ENCODE peak calls at places on chromosomes 11 and 22, in seven cellular contexts. Y is hippocampal formation, R is T1000, D is NCI-H1092, S is activated T-cell treated with anti-CD3 and anti-CD28 coated beads for 1 hour, V is psoas muscle, Q is transverse colon. A is an unnamed sample.

GRCh38 chr11:76832365-76832764 is 28.4 kb upstream of the ACER3 start:
- DNase-seq in S (no peak), D (no peak), Y (no peak), V (no peak), R (no peak), Q (no peak), A (no peak)

GRCh38 chr11:22798890-22799289 is 30.7 kb downstream of the SVIP start:
- DNase-seq in S (no peak), Y (no peak), R (no peak), D (no peak), V (no peak), Q (no peak), A (no peak)

GRCh38 chr11:2531987-2532703 is 87.3 kb downstream of the KCNQ1 start:
- DNase-seq in R (no peak), S (no peak), V (peak), D (no peak), Y (no peak), Q (peak), A (no peak)

GRCh38 chr11:94433049-94433448 is 31.8 kb upstream of the GPR83 start:
- DNase-seq in V (no peak), S (no peak), Q (no peak), D (no peak), R (no peak), Y (no peak), A (no peak)

GRCh38 chr11:107043242-107043991 is 25.1 kb upstream of the GUCY1A2 start:
- DNase-seq in D (no peak), S (no peak), Q (no peak), V (no peak), Y (no peak), R (peak), A (no peak)

GRCh38 chr22:49244466-49245420 is 582.9 kb downstream of the BRD1 start:
- DNase-seq in Y (no peak), V (no peak), Q (no peak), R (no peak), D (no peak), S (no peak), A (no peak)

GRCh38 chr11:18171377-18172000 is 1.1 kb upstream of the MRGPRX4 start:
- DNase-seq in V (no peak), R (no peak), S (no peak), Q (no peak), D (peak), Y (no peak), A (no peak)

GRCh38 chr11:62851807-62852522 is 12.6 kb upstream of the WDR74 start:
- DNase-seq in Q (no peak), Y (no peak), D (no peak), R (no peak), V (no peak), S (no peak), A (no peak)

GRCh38 chr11:59009661-59010060 is 70.4 kb downstream of the GLYATL1 start:
- DNase-seq in Y (no peak), R (no peak), V (no peak), S (no peak), Q (no peak), D (no peak), A (peak)

GRCh38 chr11:32184057-32185055 is 93.5 kb downstream of the RCN1 start:
- DNase-seq in D (no peak), Q (no peak), S (no peak), R (no peak), Y (no peak), V (no peak), A (no peak)

GRCh38 chr11:68546555-68546954 is 86.0 kb downstream of the PPP6R3 start:
- DNase-seq in V (no peak), Q (no peak), Y (no peak), R (no peak), S (no peak), D (no peak), A (no peak)

GRCh38 chr11:9825315-9825714 is 161.4 kb downstream of the SWAP70 start:
- DNase-seq in Q (no peak), V (no peak), Y (no peak), S (no peak), D (no peak), R (no peak), A (no peak)

GRCh38 chr11:130601141-130601540 is 152.7 kb downstream of the ADAMTS15 start:
- DNase-seq in S (no peak), Q (peak), D (no peak), V (peak), Y (no peak), R (no peak), A (no peak)

GRCh38 chr11:132055296-132055695 is 684.9 kb downstream of the NTM start:
- DNase-seq in S (no peak), R (no peak), Y (no peak), V (no peak), Q (no peak), D (peak), A (no peak)

GRCh38 chr11:124463990-124464389 is 18.5 kb upstream of the OR8B8 start:
- DNase-seq in D (no peak), V (no peak), Y (no peak), R (no peak), Q (no peak), S (no peak), A (no peak)

GRCh38 chr11:73141031-73141308 is 1.1 kb downstream of the FCHSD2 start:
- DNase-seq in D (peak), Q (no peak), V (peak), S (peak), Y (no peak), R (no peak), A (no peak)

GRCh38 chr11:27838674-27839073 is 138.4 kb upstream of the BDNF start:
- DNase-seq in Y (no peak), Q (no peak), R (no peak), S (no peak), V (no peak), D (no peak), A (no peak)

GRCh38 chr11:125638315-125638714 is 13.4 kb downstream of the CHEK1 start:
- DNase-seq in Y (no peak), R (no peak), V (no peak), D (no peak), Q (no peak), S (no peak), A (no peak)

GRCh38 chr11:50192743-50193142 is 160.1 kb downstream of the OR4C45 start:
- DNase-seq in D (no peak), V (no peak), S (no peak), Q (no peak), Y (no peak), R (no peak), A (no peak)

GRCh38 chr22:30208631-30209603 is 37.6 kb downstream of the LIF start:
- DNase-seq in R (no peak), S (no peak), Y (no peak), D (no peak), Q (peak), V (peak), A (peak)

GRCh38 chr22:46203590-46203980 is 46.5 kb downstream of the CDPF1 start:
- DNase-seq in D (no peak), Q (peak), S (no peak), V (no peak), Y (no peak), R (no peak), A (no peak)

GRCh38 chr11:126497581-126498109 is 142.2 kb downstream of the ST3GAL4 start:
- DNase-seq in Q (no peak), V (peak), S (no peak), D (no peak), R (no peak), Y (no peak), A (no peak)

GRCh38 chr11:131203041-131203440 is 167.4 kb upstream of the NTM start:
- DNase-seq in V (no peak), D (no peak), R (no peak), Y (no peak), Q (no peak), S (no peak), A (no peak)

GRCh38 chr11:75557649-75558494 is 4.2 kb upstream of the SERPINH1 start:
- DNase-seq in S (no peak), V (no peak), Y (no peak), Q (peak), R (no peak), D (no peak), A (no peak)

GRCh38 chr22:21807545-21807944 is 59.9 kb downstream of the MAPK1 start:
- DNase-seq in V (no peak), Q (no peak), Y (no peak), D (no peak), S (no peak), R (no peak), A (no peak)

GRCh38 chr11:62143727-62144126 is 19.9 kb downstream of the INCENP start:
- DNase-seq in Y (no peak), R (no peak), V (no peak), Q (no peak), S (no peak), D (no peak), A (no peak)

GRCh38 chr11:126406368-126406767 is 50.9 kb downstream of the ST3GAL4 start:
- DNase-seq in V (peak), Y (no peak), Q (no peak), S (no peak), R (no peak), D (no peak), A (no peak)

GRCh38 chr22:17961443-17961729 is 63.0 kb downstream of the MICAL3 start:
- DNase-seq in V (no peak), D (no peak), Q (no peak), R (no peak), Y (no peak), S (no peak), A (no peak)

GRCh38 chr11:86658534-86658933 is 13.9 kb downstream of the ME3 start:
- DNase-seq in D (no peak), S (no peak), Y (no peak), V (no peak), R (no peak), Q (no peak), A (no peak)

GRCh38 chr11:64044730-64045386 is 9.1 kb downstream of the FLRT1 start:
- DNase-seq in Y (no peak), R (no peak), V (no peak), D (peak), S (no peak), Q (no peak), A (no peak)

GRCh38 chr11:35089724-35090505 is 49.1 kb upstream of the CD44 start:
- DNase-seq in Y (no peak), V (no peak), Q (no peak), S (no peak), D (no peak), R (no peak), A (no peak)

GRCh38 chr11:65107751-65108468 is 3.8 kb upstream of the TM7SF2 start:
- DNase-seq in D (no peak), Q (no peak), V (no peak), R (no peak), Y (no peak), S (no peak), A (no peak)